ENCODE peak calls at places on chromosome 11, in seven cellular contexts. Y, V, F, L, Q, D and B are unnamed samples.

GRCh38 chr11:123371506-123372297 is 58.4 kb upstream of the GRAMD1B start:
- DNase-seq in Y (no peak), V (no peak), F (no peak), L (no peak), Q (no peak), D (no peak), B (no peak)

GRCh38 chr11:126257764-126258163 is 10.9 kb downstream of the SRPRA start:
- DNase-seq in Y (no peak), V (no peak), F (peak; percentile 70), L (no peak), Q (no peak), D (no peak), B (no peak)

GRCh38 chr11:74929431-74930363 is 19.2 kb downstream of the XRRA1 start:
- DNase-seq in Y (peak; percentile 70), V (no peak), F (peak; percentile 83), L (peak; percentile 41), Q (peak; percentile 88), D (peak; percentile 74), B (peak; percentile 87)

GRCh38 chr11:33269822-33270221 is 12.6 kb downstream of the HIPK3 start:
- DNase-seq in Y (no peak), V (no peak), F (no peak), L (no peak), Q (no peak), D (no peak), B (no peak)

GRCh38 chr11:62104816-62105610 is 18.8 kb upstream of the INCENP start:
- DNase-seq in Y (no peak), V (no peak), F (peak; percentile 27), L (no peak), Q (peak; percentile 48), D (no peak), B (no peak)

GRCh38 chr11:26675233-26675928 is 46.5 kb downstream of the SLC5A12 start:
- DNase-seq in Y (no peak), V (no peak), F (no peak), L (no peak), Q (no peak), D (no peak), B (no peak)

GRCh38 chr11:30002157-30002556 is 14.7 kb downstream of the KCNA4 start:
- DNase-seq in Y (no peak), V (no peak), F (no peak), L (no peak), Q (no peak), D (no peak), B (no peak)

GRCh38 chr11:91308069-91308468 is 916.5 kb upstream of the FAT3 start:
- DNase-seq in Y (no peak), V (no peak), F (no peak), L (no peak), Q (no peak), D (no peak), B (no peak)

DNA sequence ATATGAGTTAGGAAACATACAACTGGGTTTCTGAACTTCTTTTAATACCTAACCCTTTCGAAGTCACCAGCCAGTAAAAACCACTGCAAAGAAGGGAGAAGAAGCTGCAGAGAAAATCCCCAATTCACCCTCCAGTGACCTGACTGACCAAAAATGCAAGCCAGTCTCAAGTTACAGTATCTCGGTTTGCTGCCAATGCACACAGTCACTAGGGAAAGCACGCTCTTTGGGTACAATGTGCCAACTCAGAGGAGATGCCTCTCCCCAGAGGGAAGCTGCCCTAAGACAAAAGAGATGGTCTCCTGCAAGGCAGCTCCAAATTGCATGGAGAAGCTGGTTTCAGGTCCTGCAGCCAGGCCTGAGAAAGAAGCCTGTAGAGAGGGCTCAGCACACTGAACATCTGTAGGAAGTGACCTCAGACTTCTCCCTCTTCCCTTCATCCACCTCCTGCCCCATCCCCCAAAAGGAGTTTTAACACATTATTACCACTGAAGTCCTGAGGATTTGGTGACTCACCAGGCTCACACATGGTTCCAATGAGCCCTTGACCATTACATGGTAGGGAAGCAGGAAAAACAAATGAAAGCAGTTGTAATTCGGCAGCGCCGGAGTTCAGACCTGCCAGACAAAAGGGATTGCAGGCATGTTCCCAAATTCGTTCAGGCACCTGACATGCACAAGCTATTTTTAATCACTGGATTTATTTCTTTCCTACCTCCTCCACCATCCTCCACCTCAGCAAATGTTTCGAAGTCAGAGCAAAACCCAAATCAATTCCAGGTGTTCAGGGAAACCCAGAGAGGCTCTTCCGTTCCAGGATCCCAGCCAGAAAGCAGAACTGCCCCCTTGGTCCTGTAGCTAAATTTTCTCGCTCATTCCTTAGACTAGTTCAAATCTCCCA is 90.1 kb downstream of the ETS1 start:
- DNase-seq in Y (no peak), V (no peak), F (peak; percentile 98), L (no peak), Q (peak; percentile 65), D (peak; percentile 91), B (no peak)
- H3K4me3 ChIP-seq in Y (no peak overlapping the region), V (peak overlapping the region; percentile 38), F (peak overlapping the region; percentile 39), L (peak overlapping the region; percentile 36), Q (no peak overlapping the region), D (no peak overlapping the region), B (no peak overlapping the region)

DNA sequence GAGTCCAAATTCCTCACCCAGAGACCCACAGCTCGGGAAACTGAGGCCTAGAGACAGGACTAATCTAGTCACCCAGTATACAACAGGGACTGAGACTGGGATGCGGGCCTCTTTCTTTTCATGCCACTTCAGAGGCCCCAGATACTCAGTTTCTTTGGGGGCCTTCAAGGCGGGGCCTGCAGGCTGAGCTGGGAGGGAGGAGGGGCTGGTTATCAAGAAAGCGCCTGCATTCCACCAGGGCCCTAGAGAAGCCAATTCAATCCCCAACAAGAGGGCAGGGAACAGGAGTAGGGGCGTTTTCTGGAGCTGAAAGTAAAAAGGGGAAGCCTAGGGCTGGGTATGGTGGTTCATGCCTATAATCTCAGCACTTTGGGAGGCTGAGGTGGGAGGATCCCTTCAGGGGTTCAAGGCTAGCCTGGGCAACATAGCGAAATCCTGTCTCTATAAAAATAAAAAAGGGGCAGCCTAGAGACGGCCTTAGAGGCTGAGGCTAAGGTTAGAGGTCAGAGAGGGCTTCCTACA is 1.6 kb downstream of the ATG2A start:
- DNase-seq in Y (no peak), V (no peak), F (no peak), L (no peak), Q (no peak), D (no peak), B (no peak)
- H3K4me3 ChIP-seq in Y (peak overlapping the region; percentile 57), V (peak overlapping the region; percentile 89), F (no peak overlapping the region), L (no peak overlapping the region), Q (no peak overlapping the region), D (no peak overlapping the region), B (peak overlapping the region; percentile 82)

GRCh38 chr11:44305149-44305642 is 4.7 kb downstream of the ALX4 start:
- DNase-seq in Y (no peak), V (no peak), F (no peak), L (no peak), Q (no peak), D (no peak), B (no peak)
- H3K4me3 ChIP-seq in Y (no peak overlapping the region), V (peak overlapping the region; percentile 70), F (peak overlapping the region; percentile 49), L (peak overlapping the region; percentile 57), Q (no peak overlapping the region), D (no peak overlapping the region), B (peak overlapping the region; percentile 99)

GRCh38 chr11:396948-397548 is 3.0 kb downstream of the PKP3 start:
- DNase-seq in Y (no peak), V (no peak), F (peak; percentile 52), L (no peak), Q (peak; percentile 42), D (no peak), B (no peak)
- H3K4me3 ChIP-seq in Y (no peak overlapping the region), V (peak overlapping the region; percentile 67), F (peak overlapping the region; percentile 52), L (no peak overlapping the region), Q (no peak overlapping the region), D (peak overlapping the region; percentile 43), B (no peak overlapping the region)

GRCh38 chr11:67996051-67996450 is 7.8 kb downstream of the UNC93B1 start:
- DNase-seq in Y (no peak), V (no peak), F (no peak), L (no peak), Q (no peak), D (no peak), B (no peak)

GRCh38 chr11:67999201-67999629 is 4.7 kb downstream of the UNC93B1 start:
- DNase-seq in Y (no peak), V (peak; percentile 70), F (no peak), L (no peak), Q (no peak), D (no peak), B (no peak)

GRCh38 chr11:67998150-67999045 is 5.5 kb downstream of the UNC93B1 start:
- DNase-seq in Y (no peak), V (peak; percentile 64), F (no peak), L (no peak), Q (no peak), D (no peak), B (no peak)

GRCh38 chr11:67996622-67997459 is 7.1 kb downstream of the UNC93B1 start:
- DNase-seq in Y (peak; percentile 45), V (peak; percentile 74), F (no peak), L (peak; percentile 61), Q (peak; percentile 76), D (no peak), B (no peak)

DNA sequence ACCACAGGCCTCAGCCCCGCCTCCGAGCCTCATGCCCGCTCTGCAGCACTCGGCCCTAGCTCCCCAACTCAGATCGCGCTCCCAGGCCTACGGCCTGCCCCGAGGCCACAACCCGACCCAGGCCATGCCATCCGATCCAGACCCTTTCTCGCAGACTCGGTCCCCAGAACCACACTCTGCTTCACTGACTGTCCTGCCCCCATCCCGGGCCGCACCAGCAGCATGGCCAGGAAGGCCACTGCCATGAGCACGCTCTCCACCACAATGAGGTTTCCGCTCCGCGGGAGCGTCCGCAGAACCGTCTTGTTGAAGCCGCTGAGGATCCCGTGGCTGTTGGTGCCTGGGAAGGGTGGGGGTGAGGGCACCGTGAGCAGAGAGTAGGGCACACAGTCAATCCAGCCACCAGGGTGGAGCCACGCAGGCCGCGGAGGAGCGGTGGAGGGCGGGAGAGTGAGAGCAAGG is 6.4 kb downstream of the UNC93B1 start:
- DNase-seq in Y (no peak), V (peak; percentile 71), F (no peak), L (no peak), Q (no peak), D (no peak), B (no peak)
- H3K4me3 ChIP-seq in Y (no peak overlapping the region), V (no peak overlapping the region), F (no peak overlapping the region), L (no peak overlapping the region), Q (no peak overlapping the region), D (no peak overlapping the region), B (no peak overlapping the region)

DNA sequence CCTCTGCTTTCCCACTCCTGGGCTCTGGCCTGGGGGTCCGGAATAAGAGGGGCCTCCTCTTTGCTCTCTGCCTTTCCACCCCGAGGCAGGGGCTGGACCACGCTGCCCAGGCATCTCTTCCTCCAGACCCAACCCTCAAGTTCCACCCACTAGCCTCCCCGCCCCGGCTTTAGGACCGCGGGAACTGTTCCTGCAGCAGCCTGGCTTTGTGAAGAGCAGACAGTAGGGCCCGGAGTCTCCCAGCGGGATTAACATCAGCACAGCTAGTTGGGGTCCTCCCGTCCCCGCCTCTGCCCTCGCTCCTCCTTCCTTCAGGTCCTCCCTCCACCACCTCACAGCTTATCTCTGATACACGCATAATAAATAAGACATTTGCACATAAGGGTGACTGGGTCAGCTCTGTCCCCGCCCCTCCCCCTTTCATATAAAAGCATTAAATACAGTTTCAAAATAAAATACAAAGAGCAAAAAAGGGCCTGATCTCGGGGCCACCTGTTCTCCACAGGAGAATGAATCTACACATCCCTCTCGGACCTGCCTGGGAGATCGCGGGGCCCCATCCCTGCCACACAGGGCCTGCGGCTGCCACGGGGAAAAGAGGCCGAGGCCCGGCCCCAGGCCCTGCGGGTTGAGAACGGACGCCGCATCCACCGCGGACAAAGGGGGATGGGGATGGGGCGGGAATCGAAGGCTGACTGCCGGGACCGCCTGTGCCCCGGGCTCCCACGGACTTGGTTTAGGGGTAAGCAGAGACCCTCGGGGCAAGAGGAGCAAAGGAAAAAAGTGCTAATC is 6.5 kb downstream of the ZFTA start:
- DNase-seq in Y (no peak), V (no peak), F (no peak), L (no peak), Q (no peak), D (no peak), B (no peak)
- H3K4me3 ChIP-seq in Y (no peak overlapping the region), V (peak overlapping the region; percentile 66), F (peak overlapping the region; percentile 17), L (no peak overlapping the region), Q (no peak overlapping the region), D (no peak overlapping the region), B (peak overlapping the region; percentile 47)